ENCODE peak calls at places on chromosomes 4 and X, in four cellular contexts. One of them, this sample, is unnamed. For H3K4me1, the result is how much of the 10 kb centered on the place peaks cover.

GRCh38 chrX:44306336-44306735 is 37.1 kb downstream of the EFHC2 start:
- DNase-seq in kidney: no peak
- DNase-seq in fibroblast of lung: peak
- DNase-seq in cardiac muscle cell: no peak
- DNase-seq in this sample: no peak

GRCh38 chrX:23493941-23494374 is 159.3 kb downstream of the PTCHD1 start:
- DNase-seq in kidney: no peak
- DNase-seq in fibroblast of lung: peak
- DNase-seq in cardiac muscle cell: no peak
- DNase-seq in this sample: no peak

GRCh38 chr4:23084559-23085248 is 392.0 kb downstream of the GBA3 start:
- DNase-seq in kidney: no peak
- DNase-seq in fibroblast of lung: peak
- DNase-seq in cardiac muscle cell: no peak
- DNase-seq in this sample: peak

GRCh38 chr4:52241916-52242315 is 190.8 kb downstream of the SPATA18 start:
- DNase-seq in kidney: no peak
- DNase-seq in fibroblast of lung: no peak
- DNase-seq in cardiac muscle cell: no peak
- DNase-seq in this sample: no peak

GRCh38 chr4:58451707-58452106 is 1341.5 kb upstream of the IGFBP7 start:
- DNase-seq in kidney: no peak
- DNase-seq in fibroblast of lung: no peak
- DNase-seq in cardiac muscle cell: no peak
- DNase-seq in this sample: no peak

GRCh38 chr4:181350578-181351420 is 892.4 kb upstream of the TENM3 start:
- DNase-seq in kidney: no peak
- DNase-seq in fibroblast of lung: no peak
- DNase-seq in cardiac muscle cell: no peak
- DNase-seq in this sample: peak

GRCh38 chrX:15882704-15883539 is 28.3 kb upstream of the AP1S2 start:
- DNase-seq in kidney: no peak
- DNase-seq in fibroblast of lung: peak
- DNase-seq in cardiac muscle cell: peak
- DNase-seq in this sample: no peak

GRCh38 chrX:155048997-155049619 is 21.8 kb downstream of the CMC4 start:
- DNase-seq in kidney: no peak
- DNase-seq in fibroblast of lung: peak
- DNase-seq in cardiac muscle cell: peak
- DNase-seq in this sample: peak

GRCh38 chr4:75723802-75724065 is 643 bp upstream of the USO1 start:
- DNase-seq in kidney: no peak
- DNase-seq in fibroblast of lung: no peak
- DNase-seq in cardiac muscle cell: no peak
- DNase-seq in this sample: no peak

GRCh38 chrX:143429021-143429570 is 88.2 kb downstream of the SPANXN3 start:
- DNase-seq in kidney: no peak
- DNase-seq in fibroblast of lung: peak
- DNase-seq in cardiac muscle cell: no peak
- DNase-seq in this sample: no peak

GRCh38 chrX:54494970-54495813 is 842 bp downstream of the FGD1 start:
- DNase-seq in kidney: peak
- DNase-seq in fibroblast of lung: peak
- DNase-seq in cardiac muscle cell: peak
- DNase-seq in this sample: peak

GRCh38 chr4:122733805-122734155 is 1.3 kb downstream of the BBS12 start:
- DNase-seq in kidney: no peak
- DNase-seq in fibroblast of lung: peak
- DNase-seq in cardiac muscle cell: peak
- DNase-seq in this sample: no peak

GRCh38 chrX:151177141-151178027 is 1.0 kb downstream of the GPR50 start:
- DNase-seq in kidney: no peak
- DNase-seq in fibroblast of lung: peak
- DNase-seq in cardiac muscle cell: peak
- DNase-seq in this sample: peak

GRCh38 chr4:155179216-155179615 is 29.2 kb upstream of the NPY2R start:
- DNase-seq in kidney: no peak
- DNase-seq in fibroblast of lung: peak
- DNase-seq in cardiac muscle cell: no peak
- DNase-seq in this sample: no peak

GRCh38 chr4:143382539-143382938 is 45.9 kb downstream of the GAB1 start:
- DNase-seq in kidney: no peak
- DNase-seq in fibroblast of lung: peak
- DNase-seq in cardiac muscle cell: no peak
- DNase-seq in this sample: no peak
- H3K4me1 ChIP-seq in kidney: under half
- H3K4me1 ChIP-seq in fibroblast of lung: under half
- H3K4me1 ChIP-seq in cardiac muscle cell: half or more
- H3K4me1 ChIP-seq in this sample: under half

DNA sequence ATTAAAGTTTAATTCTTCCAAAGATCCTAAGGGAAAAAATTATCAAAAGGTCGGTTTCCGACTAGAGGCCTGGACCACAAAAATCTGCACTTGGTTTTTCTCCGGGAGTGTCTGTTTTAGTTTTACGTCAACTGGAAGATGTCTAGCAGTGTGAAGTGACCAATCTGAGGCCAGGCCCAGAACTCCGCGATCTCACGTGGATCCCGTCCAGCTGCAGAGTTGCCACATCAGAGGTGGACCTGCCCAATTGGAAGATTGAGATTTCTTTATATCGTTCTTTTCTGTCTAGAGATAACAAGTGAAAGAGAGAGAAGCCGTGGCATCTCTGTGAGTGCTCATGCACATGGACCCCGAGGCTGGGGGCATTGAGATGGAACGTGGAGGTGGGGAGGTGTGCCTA is 115.8 kb downstream of the AFF1 start:
- DNase-seq in kidney: no peak
- DNase-seq in fibroblast of lung: no peak
- DNase-seq in cardiac muscle cell: no peak
- DNase-seq in this sample: no peak
- H3K4me1 ChIP-seq in kidney: under half
- H3K4me1 ChIP-seq in fibroblast of lung: under half
- H3K4me1 ChIP-seq in cardiac muscle cell: half or more
- H3K4me1 ChIP-seq in this sample: half or more

GRCh38 chrX:45801554-45801953 is 600.9 kb upstream of the DIPK2B start:
- DNase-seq in kidney: no peak
- DNase-seq in fibroblast of lung: peak
- DNase-seq in cardiac muscle cell: peak
- DNase-seq in this sample: peak
- H3K4me1 ChIP-seq in kidney: under half
- H3K4me1 ChIP-seq in fibroblast of lung: under half
- H3K4me1 ChIP-seq in cardiac muscle cell: under half
- H3K4me1 ChIP-seq in this sample: under half

GRCh38 chr4:1081689-1082040 is 31.7 kb downstream of the RNF212 start:
- DNase-seq in kidney: no peak
- DNase-seq in fibroblast of lung: peak
- DNase-seq in cardiac muscle cell: no peak
- DNase-seq in this sample: no peak

GRCh38 chr4:1079711-1080265 is 33.6 kb downstream of the RNF212 start:
- DNase-seq in kidney: no peak
- DNase-seq in fibroblast of lung: no peak
- DNase-seq in cardiac muscle cell: no peak
- DNase-seq in this sample: no peak

GRCh38 chr4:1082215-1083182 is 30.9 kb downstream of the RNF212 start:
- DNase-seq in kidney: peak
- DNase-seq in fibroblast of lung: peak
- DNase-seq in cardiac muscle cell: no peak
- DNase-seq in this sample: no peak

GRCh38 chr4:1080432-1080831 is 32.9 kb downstream of the RNF212 start:
- DNase-seq in kidney: no peak
- DNase-seq in fibroblast of lung: no peak
- DNase-seq in cardiac muscle cell: no peak
- DNase-seq in this sample: no peak

GRCh38 chr4:1080961-1081688 is 32.2 kb downstream of the RNF212 start:
- DNase-seq in kidney: no peak
- DNase-seq in fibroblast of lung: peak
- DNase-seq in cardiac muscle cell: no peak
- DNase-seq in this sample: no peak
- H3K4me1 ChIP-seq in kidney: under half
- H3K4me1 ChIP-seq in fibroblast of lung: under half
- H3K4me1 ChIP-seq in cardiac muscle cell: under half
- H3K4me1 ChIP-seq in this sample: under half

This sample was measured in neural progenitor cell.